ENCODE peak calls at places on chromosomes 7 and 10, in six cellular contexts. U, F, H, V, C and L are unnamed samples.

GRCh38 chr7:152411389-152411788 is 24.4 kb downstream of the KMT2C start:
- DNase-seq in C (no peak), H (no peak), U (no peak), V (peak), F (no peak), L (no peak)

GRCh38 chr7:101696-102376 is 90.5 kb upstream of the FAM20C start:
- DNase-seq in V (no peak), C (peak), F (no peak), U (no peak), H (no peak), L (no peak)

GRCh38 chr7:96297873-96298272 is 24.0 kb downstream of the SLC25A13 start:
- DNase-seq in F (peak), U (no peak), H (no peak), V (no peak), C (no peak), L (no peak)

GRCh38 chr7:44099669-44100068 is 4.5 kb upstream of the AEBP1 start:
- DNase-seq in F (no peak), U (no peak), V (no peak), H (no peak), C (no peak), L (no peak)

GRCh38 chr7:42493436-42494198 is 256.6 kb upstream of the GLI3 start:
- DNase-seq in H (no peak), C (peak), V (peak), F (no peak), U (no peak), L (no peak)

GRCh38 chr7:100057006-100057405 is 7.4 kb downstream of the ZSCAN21 start:
- DNase-seq in H (no peak), V (no peak), C (no peak), U (no peak), F (no peak), L (no peak)

GRCh38 chr7:33425385-33425784 is 296.0 kb downstream of the BBS9 start:
- DNase-seq in F (no peak), H (no peak), C (no peak), V (no peak), U (no peak), L (no peak)

GRCh38 chr7:23294549-23295400 is 4.4 kb upstream of the MALSU1 start:
- DNase-seq in U (no peak), F (peak), V (no peak), C (no peak), H (no peak), L (peak)

GRCh38 chr10:31590023-31590800 is 271.2 kb downstream of the ZEB1 start:
- DNase-seq in C (no peak), H (no peak), V (no peak), F (no peak), U (no peak), L (no peak)

GRCh38 chr7:139108256-139109187 is 998 bp downstream of the ZC3HAV1 start:
- DNase-seq in U (peak), C (peak), F (no peak), H (no peak), V (no peak), L (peak)

GRCh38 chr7:159197066-159197975 is 52.7 kb upstream of the VIPR2 start:
- DNase-seq in F (no peak), V (peak), C (no peak), H (peak), U (no peak), L (peak)

GRCh38 chr10:11325817-11326216 is 285.6 kb downstream of the USP6NL start:
- DNase-seq in H (no peak), U (no peak), F (no peak), V (no peak), C (no peak), L (no peak)

GRCh38 chr10:95308389-95309302 is 17.8 kb upstream of the PDLIM1 start:
- DNase-seq in U (peak), H (no peak), C (peak), F (peak), V (peak), L (peak)

GRCh38 chr7:36967387-36967786 is 243.1 kb upstream of the AOAH start:
- DNase-seq in F (peak), H (no peak), U (peak), C (peak), V (peak), L (peak)

GRCh38 chr10:103661198-103661950 is 167.9 kb downstream of the NEURL1 start:
- DNase-seq in V (no peak), C (no peak), H (no peak), U (no peak), F (peak), L (peak)

GRCh38 chr10:103660364-103661197 is 167.1 kb downstream of the NEURL1 start:
- DNase-seq in C (peak), U (no peak), V (no peak), F (peak), H (no peak), L (no peak)

GRCh38 chr10:103661951-103662405 is 168.5 kb downstream of the NEURL1 start:
- DNase-seq in V (no peak), F (no peak), U (no peak), C (no peak), H (no peak), L (no peak)

GRCh38 chr10:103658049-103658577 is 164.6 kb downstream of the NEURL1 start:
- DNase-seq in U (no peak), F (peak), V (no peak), H (no peak), C (no peak), L (no peak)

GRCh38 chr10:103659674-103660363 is 166.3 kb downstream of the NEURL1 start:
- DNase-seq in U (no peak), C (peak), V (no peak), F (peak), H (no peak), L (no peak)
- TF ChIP-seq MYC in U (no peak), C (no peak), V (no peak), F (no peak), H (no peak), L (no peak)

GRCh38 chr10:13928362-13928921 is 341.7 kb downstream of the PRPF18 start:
- DNase-seq in H (no peak), V (no peak), F (no peak), U (no peak), C (no peak), L (no peak)

GRCh38 chr10:13924020-13924725 is 337.4 kb downstream of the PRPF18 start:
- DNase-seq in C (peak), F (no peak), U (no peak), H (no peak), V (no peak), L (no peak)

GRCh38 chr10:13925924-13926435 is 339.2 kb downstream of the PRPF18 start:
- DNase-seq in C (no peak), U (no peak), V (no peak), H (peak), F (no peak), L (no peak)

GRCh38 chr10:13930123-13930522 is 343.4 kb downstream of the PRPF18 start:
- DNase-seq in U (no peak), V (peak), F (no peak), H (no peak), C (no peak), L (no peak)
- H3K4me3 ChIP-seq in U (no peak), V (no peak), F (no peak), H (no peak), C (no peak), L (no peak)

DNA sequence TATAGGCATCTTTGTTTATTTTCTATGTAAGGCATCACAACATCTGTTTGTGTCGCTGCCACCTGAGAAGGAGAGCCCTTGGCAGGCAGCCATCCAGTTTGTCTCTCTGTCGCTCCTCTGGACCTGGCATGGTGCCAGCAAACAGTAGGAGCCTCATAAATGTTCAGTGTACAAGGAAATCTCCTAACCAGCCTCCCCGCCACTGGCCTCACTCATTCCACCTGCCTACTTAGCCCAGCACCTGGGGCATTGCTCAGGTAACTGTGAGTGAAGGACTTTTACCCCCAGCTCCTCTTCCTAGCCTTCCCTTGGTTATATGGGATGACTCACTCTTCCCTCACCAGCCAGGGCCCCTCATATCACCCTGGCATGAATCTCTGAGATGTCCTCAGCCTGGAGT is 61.7 kb upstream of the NPTX2 start:
- DNase-seq in F (no peak), C (no peak), H (no peak), U (no peak), V (no peak), L (no peak)
- TF ChIP-seq MAX in F (no peak), C (no peak), H (no peak), U (no peak), V (no peak), L (no peak)

DNA sequence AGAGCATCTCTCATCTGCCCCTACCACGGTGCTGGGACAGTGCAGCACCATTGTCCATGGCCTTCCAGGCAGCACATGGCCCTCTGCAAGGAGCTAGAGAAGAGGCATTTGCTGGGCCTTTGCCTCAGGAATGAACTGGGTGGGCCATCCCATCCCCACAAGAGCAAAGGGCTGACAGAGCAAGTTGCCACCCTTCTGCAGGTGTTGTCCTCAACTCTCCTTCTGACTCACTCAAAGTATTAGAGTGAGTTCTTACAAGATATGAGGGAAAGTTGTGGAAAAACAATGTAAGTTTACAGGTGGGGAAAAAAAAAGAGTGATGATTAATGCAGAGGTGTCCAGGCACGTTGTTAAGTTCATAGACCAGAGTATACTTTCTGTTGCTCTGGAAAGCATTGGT is 261.2 kb downstream of the SKIDA1 start:
- DNase-seq in U (no peak), V (no peak), C (no peak), H (no peak), F (no peak), L (no peak)
- TF ChIP-seq MYC in U (no peak), V (no peak), C (no peak), H (no peak), F (no peak), L (no peak)

GRCh38 chr10:51937736-51938135 is 238.3 kb upstream of the CSTF2T start:
- DNase-seq in F (no peak), C (no peak), U (no peak), V (no peak), H (no peak), L (no peak)
- H3K4me3 ChIP-seq in F (no peak), C (no peak), U (no peak), V (no peak), H (no peak), L (no peak)

GRCh38 chr7:29336851-29337627 is 142.5 kb downstream of the CHN2 start:
- DNase-seq in H (no peak), C (no peak), V (no peak), U (no peak), F (peak), L (no peak)
- TF ChIP-seq MAX in H (no peak), C (no peak), V (no peak), U (no peak), F (peak), L (no peak)